ENCODE peak calls at places on chromosomes 13 and 19, in five cellular contexts. J, U, H, S and M are unnamed samples.

GRCh38 chr19:13240312-13241022 is 90.3 kb downstream of the IER2 start:
- DNase-seq in H (peak), S (no peak), J (no peak), U (no peak), M (no peak)

GRCh38 chr13:106796280-106797047 is 228.5 kb upstream of the ARGLU1 start:
- DNase-seq in J (no peak), H (no peak), S (no peak), U (no peak), M (no peak)

GRCh38 chr19:11539495-11540365 is 1.1 kb downstream of the CNN1 start:
- DNase-seq in S (no peak), H (no peak), J (no peak), U (no peak), M (peak)

GRCh38 chr13:84867246-84867645 is 932.0 kb downstream of the SLITRK6 start:
- DNase-seq in H (no peak), S (no peak), U (no peak), J (no peak), M (no peak)

GRCh38 chr19:48500830-48501445 is 10.7 kb downstream of the LMTK3 start:
- DNase-seq in U (no peak), J (no peak), H (no peak), S (no peak), M (no peak)

GRCh38 chr19:41958367-41959055 is 610 bp downstream of the RABAC1 start:
- DNase-seq in H (peak), U (peak), J (peak), S (peak), M (peak)

GRCh38 chr19:4140237-4140711 is 13.2 kb upstream of the CREB3L3 start:
- DNase-seq in J (no peak), H (peak), S (peak), U (peak), M (peak)

GRCh38 chr13:64305246-64305645 is 2889.6 kb upstream of the PCDH20 start:
- DNase-seq in H (no peak), U (no peak), S (peak), J (no peak), M (no peak)

GRCh38 chr13:96473463-96474157 is 383.7 kb downstream of the HS6ST3 start:
- DNase-seq in S (no peak), H (no peak), U (no peak), J (no peak), M (no peak)

GRCh38 chr19:35313614-35314013 is 15.4 kb upstream of the CD22 start:
- DNase-seq in H (no peak), U (peak), J (no peak), S (no peak), M (no peak)

GRCh38 chr19:28519218-28519779 is 693.7 kb downstream of the UQCRFS1 start:
- DNase-seq in H (no peak), S (no peak), J (no peak), U (no peak), M (no peak)

GRCh38 chr13:113082198-113083021 is 23.2 kb upstream of the F7 start:
- DNase-seq in J (no peak), H (no peak), U (no peak), S (no peak), M (peak)

GRCh38 chr13:114339779-114340534 is 25.7 kb downstream of the CHAMP1 start:
- DNase-seq in U (peak), H (peak), S (peak), J (no peak), M (no peak)

GRCh38 chr19:7961930-7962626 is 18.6 kb upstream of the TIMM44 start:
- DNase-seq in S (no peak), U (no peak), H (no peak), J (no peak), M (no peak)

GRCh38 chr19:49559443-49559842 is 20.9 kb downstream of the NOSIP start:
- DNase-seq in J (no peak), H (no peak), S (no peak), U (no peak), M (no peak)

GRCh38 chr19:41795031-41795461 is 1.3 kb upstream of the CEACAM3 start:
- DNase-seq in U (peak), H (peak), J (no peak), S (peak), M (peak)

GRCh38 chr19:42529248-42529764 is 1.0 kb upstream of the CEACAM1 start:
- DNase-seq in S (peak), U (peak), J (peak), H (peak), M (peak)

GRCh38 chr19:48556163-48556562 is 4.2 kb downstream of the SULT2B1 start:
- DNase-seq in H (no peak), U (peak), S (peak), J (no peak), M (peak)

GRCh38 chr19:50497030-50497420 is 14.0 kb downstream of the JOSD2 start:
- DNase-seq in S (no peak), H (no peak), U (no peak), J (no peak), M (peak)

GRCh38 chr19:5514001-5514400 is 53.8 kb downstream of the TINCR start:
- DNase-seq in S (no peak), J (no peak), U (no peak), H (no peak), M (no peak)

GRCh38 chr13:93262729-93263128 is 36.1 kb downstream of the GPC6 start:
- DNase-seq in J (no peak), H (no peak), S (peak), U (no peak), M (no peak)

GRCh38 chr13:50419466-50419865 is 404.2 kb downstream of the KCNRG start:
- DNase-seq in J (no peak), S (no peak), H (no peak), U (no peak), M (no peak)

GRCh38 chr13:70755411-70755810 is 647.2 kb upstream of the KLHL1 start:
- DNase-seq in U (no peak), J (no peak), H (no peak), S (no peak), M (no peak)

GRCh38 chr13:112715715-112716460 is 26.1 kb downstream of the ATP11A start:
- DNase-seq in J (no peak), U (no peak), S (no peak), H (no peak), M (no peak)

GRCh38 chr13:99063178-99063577 is 85.3 kb upstream of the DOCK9 start:
- DNase-seq in H (no peak), J (no peak), U (no peak), S (no peak), M (no peak)

GRCh38 chr19:42538841-42539709 is 10.8 kb upstream of the CEACAM1 start:
- DNase-seq in J (no peak), H (no peak), S (no peak), U (no peak), M (no peak)

GRCh38 chr19:35037716-35038622 is 3.6 kb upstream of the HPN start:
- DNase-seq in J (no peak), H (no peak), S (peak), U (no peak), M (no peak)

GRCh38 chr13:34620073-34620858 is 321.8 kb upstream of the NBEA start:
- DNase-seq in H (no peak), J (no peak), U (no peak), S (peak), M (no peak)

GRCh38 chr19:29878973-29879654 is 62.9 kb upstream of the URI1 start:
- DNase-seq in J (no peak), U (peak), H (no peak), S (peak), M (no peak)

GRCh38 chr19:10194500-10195198 is at the start of gene DNMT1:
- DNase-seq in H (peak), U (peak), J (peak), S (peak), M (peak)

GRCh38 chr19:5339950-5340636 is 519 bp downstream of the PTPRS start:
- DNase-seq in S (no peak), J (no peak), U (peak), H (no peak), M (peak)

GRCh38 chr19:811511-812048 is 10.2 kb downstream of the PLPPR3 start:
- DNase-seq in H (no peak), J (no peak), S (no peak), U (no peak), M (no peak)

GRCh38 chr13:94129490-94129894 is 350.0 kb downstream of the DCT start:
- DNase-seq in J (no peak), H (no peak), U (no peak), S (no peak), M (no peak)

GRCh38 chr19:6476155-6476895 is 5.3 kb downstream of the DENND1C start:
- DNase-seq in H (peak), S (peak), U (peak), J (peak), M (peak)

DNA sequence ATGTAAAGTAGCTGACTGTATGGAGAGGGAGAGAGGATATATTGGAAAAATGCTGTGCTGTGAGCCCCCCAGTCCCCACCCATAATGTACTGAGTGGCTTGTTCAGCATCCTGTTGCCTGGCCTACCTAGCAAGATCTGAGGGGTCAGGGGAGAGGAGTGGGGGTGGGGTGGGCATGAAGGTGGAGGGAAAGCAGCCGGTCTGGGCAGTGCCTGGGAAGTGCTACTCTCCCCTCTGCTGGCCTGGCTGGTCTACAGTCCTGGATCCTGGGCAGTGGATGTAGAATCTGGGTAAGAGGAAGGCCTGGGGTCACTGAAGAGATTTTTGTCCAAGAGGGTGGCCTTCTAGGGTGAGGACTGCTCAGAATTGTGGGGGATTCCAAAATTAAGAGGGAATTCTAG is 210.5 kb downstream of the PDS5B start:
- DNase-seq in H (no peak), S (no peak), J (no peak), U (no peak), M (no peak)
- TF ChIP-seq CTCF in H (no peak), S (no peak), J (no peak), U (no peak), M (no peak)

GRCh38 chr19:15928321-15928720 is 6.0 kb downstream of the CYP4F11 start:
- DNase-seq in J (no peak), H (no peak), S (no peak), U (no peak), M (no peak)
- TF ChIP-seq CTCF in J (no peak), H (no peak), S (no peak), U (no peak), M (no peak)

GRCh38 chr13:23707674-23708073 is 137.5 kb downstream of the TNFRSF19 start:
- DNase-seq in U (no peak), J (no peak), H (peak), S (peak), M (no peak)
- TF ChIP-seq CTCF in U (peak), J (no peak), H (no peak), S (peak), M (no peak)

GRCh38 chr13:35822666-35823065 is 308.5 kb downstream of the DCLK1 start:
- DNase-seq in S (no peak), H (no peak), J (no peak), U (no peak), M (no peak)

GRCh38 chr13:35814573-35814972 is 316.6 kb downstream of the DCLK1 start:
- DNase-seq in S (peak), U (no peak), H (no peak), J (no peak), M (no peak)

GRCh38 chr13:35817642-35818576 is 313.3 kb downstream of the DCLK1 start:
- DNase-seq in U (no peak), S (peak), J (no peak), H (no peak), M (no peak)

GRCh38 chr13:35824395-35824794 is 306.8 kb downstream of the DCLK1 start:
- DNase-seq in S (no peak), U (no peak), H (no peak), J (no peak), M (no peak)

DNA sequence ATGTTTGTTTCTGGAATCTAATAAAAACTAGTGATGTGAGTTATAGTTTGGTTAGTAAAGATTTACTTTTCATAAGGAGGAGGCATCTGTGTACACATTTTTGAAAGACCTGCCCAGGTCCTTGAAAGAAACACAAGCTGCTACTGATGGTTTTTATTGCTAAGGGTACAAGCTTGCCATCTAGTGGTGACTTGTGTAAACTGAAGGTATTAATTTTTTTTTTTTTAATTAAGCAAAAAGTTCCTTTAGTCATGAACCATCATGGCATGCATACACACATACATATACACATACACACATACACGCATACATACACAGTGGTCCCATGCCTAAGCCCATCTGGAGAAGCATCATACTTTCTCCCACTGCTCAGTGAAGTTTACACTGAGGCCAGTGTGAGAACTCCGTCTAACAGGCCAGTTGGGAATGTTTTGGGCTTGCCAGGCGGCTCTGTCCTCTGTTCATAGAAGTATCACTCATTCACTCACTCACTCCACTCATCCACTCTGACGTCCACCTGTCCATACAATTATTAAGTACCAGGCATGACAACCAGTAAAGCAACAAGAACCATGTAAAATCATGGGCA is 312.5 kb downstream of the DCLK1 start:
- DNase-seq in U (no peak), S (peak), J (no peak), H (no peak), M (no peak)
- TF ChIP-seq CTCF in U (peak), S (peak), J (peak), H (peak), M (peak)

GRCh38 chr19:40425450-40426287 is at the start of gene SERTAD1:
- DNase-seq in J (peak), H (peak), U (peak), S (peak), M (peak)

GRCh38 chr19:40422428-40423226 is 3.2 kb downstream of the SERTAD1 start:
- DNase-seq in S (no peak), J (no peak), U (no peak), H (no peak), M (no peak)

GRCh38 chr19:40423227-40423566 is 2.6 kb downstream of the SERTAD1 start:
- DNase-seq in H (no peak), J (no peak), U (no peak), S (no peak), M (no peak)

GRCh38 chr19:40423938-40424337 is 1.9 kb downstream of the SERTAD1 start:
- DNase-seq in S (no peak), U (no peak), J (no peak), H (no peak), M (no peak)

DNA sequence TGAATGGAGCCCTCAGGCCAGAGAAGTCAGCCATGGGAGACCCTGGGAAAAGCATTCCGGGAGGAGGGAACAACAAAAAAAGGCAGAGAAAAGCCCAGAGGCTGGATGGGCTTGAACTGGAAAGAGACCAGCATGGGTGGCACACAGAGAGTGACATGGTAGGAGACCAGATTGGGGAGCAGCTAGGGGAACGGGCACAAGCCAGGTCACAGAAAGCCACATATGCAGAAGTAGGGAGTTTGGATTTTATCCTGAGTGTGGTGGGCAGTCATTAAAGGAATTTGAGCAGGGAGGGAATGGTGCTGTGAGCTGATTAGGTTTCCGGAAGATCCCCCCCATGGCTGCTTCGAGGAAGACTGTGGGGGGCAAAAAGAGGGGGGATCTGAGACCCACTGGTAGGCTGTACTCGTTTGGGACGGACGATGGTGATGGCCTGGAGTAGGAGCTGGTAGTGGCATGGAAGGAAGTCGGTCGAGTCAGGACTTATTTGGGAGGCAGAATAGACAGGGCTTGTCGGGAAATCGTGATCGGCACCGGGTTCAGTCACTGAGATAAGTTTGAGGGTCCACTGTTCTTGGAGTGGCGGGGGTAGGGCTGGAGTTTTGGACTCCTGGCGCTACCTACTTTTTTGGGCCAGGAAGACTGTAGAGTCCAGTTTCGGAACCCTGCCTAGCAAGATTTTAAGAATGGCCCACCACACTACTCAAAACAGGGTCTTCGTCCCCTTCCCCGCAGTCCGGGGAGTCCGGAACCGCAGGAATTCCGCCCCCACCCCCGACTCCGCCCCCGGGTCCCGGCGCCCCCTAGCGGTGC is 949 bp downstream of the SERTAD1 start:
- DNase-seq in S (peak), U (no peak), H (no peak), J (no peak), M (no peak)
- TF ChIP-seq CTCF in S (no peak), U (no peak), H (peak), J (no peak), M (no peak)

GRCh38 chr13:69633044-69633443 is 474.6 kb upstream of the ATXN8OS start:
- DNase-seq in U (no peak), H (no peak), S (no peak), J (no peak), M (no peak)
- TF ChIP-seq CTCF in U (no peak), H (no peak), S (no peak), J (no peak), M (no peak)

GRCh38 chr19:18815673-18816072 is 16.1 kb upstream of the UPF1 start:
- DNase-seq in U (no peak), J (no peak), H (no peak), S (no peak), M (no peak)

GRCh38 chr19:18817574-18817973 is 14.2 kb upstream of the UPF1 start:
- DNase-seq in H (no peak), S (no peak), U (no peak), J (no peak), M (no peak)

GRCh38 chr19:18809149-18809978 is 18.3 kb upstream of the COMP start:
- DNase-seq in J (no peak), U (no peak), H (no peak), S (peak), M (no peak)

DNA sequence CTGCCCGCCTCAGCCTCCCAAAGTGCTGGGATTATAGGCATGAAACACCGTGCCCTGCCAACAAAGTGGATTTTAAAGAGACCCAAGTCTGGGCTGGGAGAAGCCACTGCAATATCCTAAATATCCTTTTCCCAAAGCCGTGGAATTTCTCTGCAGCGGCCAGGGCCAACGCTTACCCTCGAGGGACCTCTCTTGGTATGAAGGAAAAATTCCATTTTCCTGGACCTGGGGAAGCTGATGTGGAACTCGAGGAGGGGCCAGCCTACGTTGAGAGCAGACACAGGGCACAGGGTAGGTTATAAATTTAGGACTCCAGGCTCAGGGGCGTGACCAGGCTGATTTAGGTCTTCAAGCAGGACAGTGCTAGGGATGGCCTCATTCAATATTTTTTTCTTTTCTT is 17.7 kb upstream of the UPF1 start:
- DNase-seq in J (no peak), S (peak), U (no peak), H (no peak), M (no peak)
- TF ChIP-seq CTCF in J (no peak), S (peak), U (no peak), H (no peak), M (no peak)

GRCh38 chr13:38693641-38694040 is 6.8 kb downstream of the FREM2 start:
- DNase-seq in J (no peak), H (no peak), S (no peak), U (no peak), M (no peak)

GRCh38 chr13:38693168-38693567 is 6.3 kb downstream of the FREM2 start:
- DNase-seq in S (no peak), J (no peak), H (no peak), U (no peak), M (no peak)

GRCh38 chr13:38697197-38697596 is 10.3 kb downstream of the FREM2 start:
- DNase-seq in J (no peak), U (no peak), S (no peak), H (no peak), M (no peak)

GRCh38 chr13:38702609-38703008 is 15.7 kb downstream of the FREM2 start:
- DNase-seq in U (no peak), J (no peak), H (no peak), S (no peak), M (no peak)

GRCh38 chr13:38697628-38698333 is 10.9 kb downstream of the FREM2 start:
- DNase-seq in H (no peak), U (no peak), J (no peak), S (no peak), M (no peak)
- TF ChIP-seq CTCF in H (no peak), U (no peak), J (no peak), S (no peak), M (no peak)

GRCh38 chr13:39811696-39812095 is 156.2 kb downstream of the COG6 start:
- DNase-seq in S (no peak), J (no peak), U (no peak), H (no peak), M (no peak)
- TF ChIP-seq CTCF in S (no peak), J (no peak), U (no peak), H (no peak), M (no peak)